ENCODE peak calls at places on chromosome 1, in four cellular contexts. E is HepG2, N is H1, Z is GM12878. B is an unnamed sample.

GRCh38 chr1:60169206-60169605 is 95.6 kb upstream of the C1orf87 start:
- DNase-seq in Z (no peak), E (no peak), N (no peak), B (no peak)

GRCh38 chr1:210697185-210697584 is 368.5 kb downstream of the HHAT start:
- DNase-seq in Z (no peak), E (no peak), N (no peak), B (no peak)

GRCh38 chr1:52423771-52424170 is 19.4 kb downstream of the PRPF38A start:
- DNase-seq in N (no peak), Z (no peak), E (no peak), B (no peak)

GRCh38 chr1:182080955-182081582 is 19.6 kb upstream of the ZNF648 start:
- DNase-seq in N (no peak), Z (no peak), E (peak), B (peak)

GRCh38 chr1:156923565-156924477 is 3.4 kb downstream of the LRRC71 start:
- DNase-seq in E (no peak), N (no peak), Z (no peak), B (no peak)

GRCh38 chr1:207847116-207847515 is 63.8 kb downstream of the CD34 start:
- DNase-seq in E (no peak), N (no peak), Z (no peak), B (no peak)

GRCh38 chr1:89451011-89451410 is 73.6 kb upstream of the LRRC8B start:
- DNase-seq in E (no peak), N (no peak), Z (no peak), B (no peak)

GRCh38 chr1:31617917-31618746 is 643 bp downstream of the HCRTR1 start:
- DNase-seq in Z (no peak), N (no peak), E (peak), B (peak)

GRCh38 chr1:43270421-43271095 is 775 bp downstream of the TMEM125 start:
- DNase-seq in Z (no peak), E (no peak), N (peak), B (peak)

GRCh38 chr1:111603979-111604378 is 15.6 kb upstream of the RAP1A start:
- DNase-seq in E (no peak), Z (no peak), N (no peak), B (no peak)

GRCh38 chr1:198725090-198725489 is 86.2 kb downstream of the PTPRC start:
- DNase-seq in E (no peak), Z (no peak), N (no peak), B (no peak)

GRCh38 chr1:65420590-65421340 is at the start of the genes LEPR and LEPROT:
- DNase-seq in E (peak), N (no peak), Z (no peak), B (no peak)

GRCh38 chr1:6351480-6352137 is 42.0 kb downstream of the ACOT7 start:
- DNase-seq in N (no peak), Z (no peak), E (no peak), B (no peak)

GRCh38 chr1:199168895-199169294 is 530.1 kb downstream of the PTPRC start:
- DNase-seq in N (no peak), E (no peak), Z (no peak), B (no peak)

GRCh38 chr1:68141079-68141800 is 90.8 kb upstream of the DIRAS3 start:
- DNase-seq in E (no peak), Z (no peak), N (no peak), B (no peak)

GRCh38 chr1:226662704-226663326 is 76.3 kb downstream of the ITPKB start:
- DNase-seq in Z (peak), N (no peak), E (no peak), B (peak)

GRCh38 chr1:231463541-231463940 is 41.5 kb upstream of the EGLN1 start:
- DNase-seq in N (no peak), Z (no peak), E (no peak), B (no peak)

GRCh38 chr1:78114034-78114956 is 68.5 kb downstream of the GIPC2 start:
- DNase-seq in N (no peak), Z (peak), E (peak), B (peak)

DNA sequence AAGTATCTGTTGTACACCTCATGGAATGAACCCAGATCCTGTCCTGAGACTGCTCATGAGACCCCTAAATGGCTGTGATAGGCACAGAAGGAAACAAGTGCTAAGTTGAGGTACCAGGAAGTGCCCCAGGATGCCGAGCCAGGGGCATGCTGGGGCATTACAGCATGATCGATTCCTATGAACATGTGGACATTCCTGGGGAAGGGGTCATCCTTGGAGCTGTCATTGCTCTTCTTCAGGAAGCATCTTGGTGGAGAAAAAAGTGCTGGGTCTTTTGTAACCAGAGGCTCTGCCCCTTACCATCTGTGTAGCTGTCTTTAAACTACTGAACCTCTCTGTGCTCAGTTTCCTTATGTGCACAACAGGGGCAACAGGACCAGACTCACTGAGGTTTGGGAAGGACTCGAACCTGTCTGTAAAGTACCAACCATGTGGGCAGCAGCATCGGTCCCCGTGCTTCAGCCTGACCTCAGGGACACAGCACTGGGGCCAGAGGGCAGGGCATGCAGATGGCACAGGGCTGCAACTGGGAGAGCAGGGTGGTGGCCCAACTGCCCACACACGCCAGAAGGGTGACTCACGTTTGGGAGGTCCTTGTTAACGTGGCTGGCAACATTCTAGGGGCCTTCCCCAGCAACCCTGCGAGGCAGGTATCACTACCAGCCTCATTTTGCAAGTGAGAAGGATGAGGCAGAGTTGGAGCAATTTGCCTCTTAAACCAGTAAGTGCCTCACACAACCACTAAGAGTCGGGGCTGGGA is 142.3 kb upstream of the EDN2 start:
- DNase-seq in Z (peak), E (no peak), N (no peak), B (no peak)
- TF ChIP-seq TCF12 in Z (no peak), E (no peak), N (no peak), B (no peak)

GRCh38 chr1:197284325-197284724 is 16.3 kb downstream of the CRB1 start:
- DNase-seq in Z (no peak), N (no peak), E (no peak), B (no peak)

GRCh38 chr1:197285526-197286217 is 17.6 kb downstream of the CRB1 start:
- DNase-seq in N (no peak), E (no peak), Z (no peak), B (no peak)

GRCh38 chr1:197284972-197285371 is 16.9 kb downstream of the CRB1 start:
- DNase-seq in N (no peak), Z (no peak), E (no peak), B (no peak)

DNA sequence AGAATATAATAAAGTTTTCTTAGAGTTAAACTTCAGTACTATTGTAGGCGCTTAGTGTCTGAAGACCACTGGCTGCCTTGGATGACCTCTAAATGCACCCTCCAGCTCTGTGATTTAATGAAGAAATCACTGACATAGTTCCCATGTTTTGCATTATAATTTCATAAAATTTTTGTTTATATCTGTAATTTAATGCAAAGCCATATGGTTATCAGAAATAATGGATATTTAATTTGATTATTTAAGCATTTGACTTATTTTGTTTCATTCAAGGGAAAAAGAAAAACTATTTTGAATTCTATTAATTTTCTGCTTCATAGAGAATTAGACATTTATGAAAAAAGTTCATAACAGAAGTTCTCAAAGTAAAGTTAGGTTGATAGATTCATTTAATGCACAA is 18.6 kb downstream of the CRB1 start:
- DNase-seq in N (no peak), Z (no peak), E (no peak), B (no peak)
- TF ChIP-seq TCF12 in N (no peak), Z (no peak), E (no peak), B (no peak)

DNA sequence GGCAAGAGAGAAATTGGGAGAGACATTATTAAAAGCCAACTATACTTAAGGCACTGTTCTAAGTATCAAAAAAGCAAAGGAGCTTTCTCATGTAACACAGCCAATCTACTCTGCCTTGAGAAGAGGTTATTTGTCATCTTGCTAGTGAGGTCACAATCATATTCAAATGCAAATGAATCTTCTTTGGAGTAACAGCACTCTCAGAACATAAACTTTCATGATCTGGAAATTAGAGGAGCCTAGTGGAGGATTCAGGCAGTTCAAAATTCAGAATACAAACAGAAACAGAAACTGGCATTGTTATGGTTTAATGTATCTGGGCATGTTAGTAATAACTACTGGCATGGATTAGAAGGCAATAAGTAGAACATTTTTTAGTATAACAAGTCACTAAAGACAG is 57.4 kb downstream of the ARID4B start:
- DNase-seq in E (no peak), Z (no peak), N (no peak), B (no peak)
- TF ChIP-seq TCF12 in E (no peak), Z (no peak), N (no peak), B (no peak)

GRCh38 chr1:15034656-15035055 is 118.9 kb upstream of the TMEM51 start:
- DNase-seq in N (no peak), Z (no peak), E (no peak), B (no peak)
- TF ChIP-seq TCF12 in N (no peak), Z (no peak), E (no peak), B (no peak)

DNA sequence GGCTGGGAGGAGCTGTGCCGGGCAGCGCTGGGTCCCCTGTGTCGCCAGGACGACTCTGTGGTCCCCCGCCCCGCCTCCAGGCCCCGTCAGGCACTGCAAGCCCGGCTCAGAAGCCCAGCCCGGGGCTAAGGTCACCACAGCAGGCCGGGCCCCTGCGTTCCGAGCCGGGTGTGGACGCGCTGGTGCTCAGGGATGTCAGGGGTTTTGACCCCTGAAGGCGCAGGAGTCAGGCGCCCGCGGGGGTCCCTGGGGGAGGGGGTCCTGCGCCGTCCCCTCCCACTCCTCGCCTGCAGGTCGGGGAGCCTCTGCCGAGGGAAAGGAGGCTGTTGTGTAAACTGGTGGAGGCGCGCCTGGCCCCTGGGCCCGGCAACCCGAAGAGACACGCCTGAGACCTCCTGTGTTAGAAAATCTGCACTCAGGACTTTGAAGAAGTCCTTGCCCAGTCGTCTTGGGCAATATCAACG is 23.7 kb upstream of the TMEM54 start:
- DNase-seq in E (peak), Z (no peak), N (no peak), B (no peak)
- TF ChIP-seq TCF12 in E (no peak), Z (no peak), N (no peak), B (no peak)

DNA sequence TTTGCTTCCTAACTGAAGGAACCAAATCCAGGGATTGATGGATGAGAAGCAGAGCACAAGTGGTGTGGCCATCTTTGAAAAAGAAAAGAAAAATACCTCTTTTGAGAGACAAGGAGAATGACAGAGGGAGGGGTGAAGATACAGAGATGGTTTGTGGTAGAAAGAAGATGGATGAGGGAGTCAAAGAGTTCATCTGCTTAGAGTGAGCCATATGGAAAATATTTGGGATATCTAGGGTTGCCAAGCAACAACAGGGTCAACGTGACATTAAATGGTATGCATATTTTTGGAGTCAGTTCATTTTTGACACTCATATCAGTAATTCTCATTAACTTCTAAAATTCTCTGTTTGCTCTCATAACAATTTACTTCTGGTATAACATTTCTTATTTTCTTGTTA is 50.7 kb downstream of the MACF1 start:
- DNase-seq in E (no peak), N (no peak), Z (no peak), B (no peak)
- TF ChIP-seq TCF12 in E (no peak), N (no peak), Z (no peak), B (peak)

GRCh38 chr1:169426174-169426716 is 1.0 kb downstream of the CCDC181 start:
- DNase-seq in E (no peak), N (no peak), Z (no peak), B (no peak)

GRCh38 chr1:169421309-169421708 is 6.0 kb downstream of the CCDC181 start:
- DNase-seq in E (no peak), Z (no peak), N (no peak), B (no peak)

GRCh38 chr1:169427081-169427611 is at the start of gene CCDC181:
- DNase-seq in N (peak), E (peak), Z (peak), B (peak)
- TF ChIP-seq TCF12 in N (no peak), E (no peak), Z (no peak), B (no peak)

GRCh38 chr1:234125283-234125682 is 220.8 kb downstream of the SLC35F3 start:
- DNase-seq in N (peak), E (peak), Z (no peak), B (peak)
- TF ChIP-seq TCF12 in N (no peak), E (no peak), Z (no peak), B (no peak)

DNA sequence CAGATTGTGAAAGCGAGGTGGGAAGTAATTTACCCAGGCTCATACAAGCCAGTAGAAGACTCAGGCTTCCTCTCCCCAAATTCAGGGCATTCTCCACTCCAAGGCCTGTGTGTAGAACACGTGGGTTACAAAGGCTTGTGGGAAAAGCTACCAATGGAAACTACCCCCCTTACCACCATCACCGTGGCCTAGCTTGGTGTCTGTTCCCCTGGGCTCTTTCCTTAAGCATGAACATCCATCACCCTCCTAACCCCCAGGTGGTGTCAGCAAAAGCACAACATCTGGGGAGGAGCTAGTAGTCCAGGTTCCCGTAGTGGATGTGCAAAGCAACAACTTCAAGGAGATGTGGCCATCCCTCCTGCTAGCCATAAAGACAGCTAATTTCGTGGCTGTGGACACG is 576 bp upstream of the MUTYH start:
- DNase-seq in N (no peak), Z (no peak), E (peak), B (peak)
- TF ChIP-seq TCF12 in N (no peak), Z (no peak), E (no peak), B (no peak)

DNA sequence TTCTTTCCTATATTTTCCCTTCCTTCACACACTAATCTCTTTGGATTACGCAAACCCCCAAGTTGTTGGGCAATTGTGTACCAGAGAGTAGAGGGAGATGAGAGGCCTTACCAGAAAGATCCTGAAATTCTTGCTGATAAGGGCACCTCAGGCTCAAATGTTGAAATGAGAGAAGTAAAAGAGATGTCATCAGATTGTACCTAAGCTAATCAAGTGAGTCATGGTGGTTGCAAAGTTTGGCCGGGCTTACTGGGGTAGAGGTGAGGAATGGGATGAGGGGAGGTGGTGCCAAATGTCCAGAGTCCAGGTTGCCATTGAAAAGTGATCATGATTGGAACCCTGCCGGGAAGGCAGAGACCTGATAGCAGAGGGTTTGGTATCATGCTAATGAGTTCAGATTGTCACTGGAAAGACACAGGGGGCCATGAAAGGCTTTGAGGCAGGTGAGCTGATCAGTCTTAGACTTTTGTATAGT is 43.1 kb downstream of the OPTC start:
- DNase-seq in N (no peak), Z (no peak), E (peak), B (no peak)
- TF ChIP-seq TCF12 in N (no peak), Z (no peak), E (no peak), B (no peak)

B was measured in SK-N-SH.